ENCODE peak calls at places on chromosomes 11 and 22, in seven cellular contexts. S is C1 segment of cervical spinal cord; K is iPS-NIHi11; I is bronchial epithelial cell; U is stimulated activated CD4-positive, alpha-beta T cell treated with anti-CD3 and anti-CD28 coated beads, Interleukin-2, amount 100 ng/mL, for 48 hours; L is Kasumi-1; Y is AML-193. H is an unnamed sample.

GRCh38 chr11:45333023-45333422 is 46.9 kb upstream of the SYT13 start:
- DNase-seq in S (no peak), K (no peak), I (no peak), U (no peak), L (no peak), Y (no peak), H (no peak)

GRCh38 chr11:2779981-2780849 is 80.4 kb upstream of the KCNQ1OT1 start:
- DNase-seq in S (no peak), K (no peak), I (no peak), U (no peak), L (peak), Y (no peak), H (no peak)

GRCh38 chr11:116162086-116162485 is 610.7 kb downstream of the BUD13 start:
- DNase-seq in S (no peak), K (no peak), I (no peak), U (no peak), L (no peak), Y (no peak), H (no peak)

GRCh38 chr22:29041408-29041807 is 20.2 kb downstream of the C22orf31 start:
- DNase-seq in S (no peak), K (no peak), I (no peak), U (no peak), L (peak), Y (no peak), H (no peak)

GRCh38 chr11:100687630-100688395 is 725 bp downstream of the ARHGAP42 start:
- DNase-seq in S (peak), K (peak), I (peak), U (no peak), L (peak), Y (no peak), H (no peak)

GRCh38 chr11:11436715-11437313 is 83.8 kb upstream of the CSNK2A3 start:
- DNase-seq in S (no peak), K (no peak), I (no peak), U (no peak), L (no peak), Y (no peak), H (no peak)

GRCh38 chr11:47002366-47002765 is 65.8 kb downstream of the CSTPP1 start:
- DNase-seq in S (no peak), K (no peak), I (no peak), U (no peak), L (peak), Y (peak), H (no peak)

GRCh38 chr22:44638966-44639739 is 62.9 kb upstream of the PRR5 start:
- DNase-seq in S (no peak), K (no peak), I (no peak), U (no peak), L (no peak), Y (no peak), H (no peak)

GRCh38 chr11:35045219-35045819 is 93.7 kb upstream of the CD44 start:
- DNase-seq in S (no peak), K (no peak), I (no peak), U (peak), L (peak), Y (peak), H (no peak)

GRCh38 chr11:110710520-110711381 is 1.5 kb downstream of the ARHGAP20 start:
- DNase-seq in S (peak), K (peak), I (peak), U (no peak), L (no peak), Y (no peak), H (no peak)

GRCh38 chr22:38784035-38784434 is 9.9 kb downstream of the DNAL4 start:
- DNase-seq in S (no peak), K (no peak), I (no peak), U (no peak), L (no peak), Y (no peak), H (no peak)

GRCh38 chr11:20821046-20821445 is 151.7 kb downstream of the NELL1 start:
- DNase-seq in S (no peak), K (no peak), I (no peak), U (no peak), L (no peak), Y (no peak), H (no peak)

GRCh38 chr11:95516786-95517185 is 272.8 kb downstream of the FAM76B start:
- DNase-seq in S (no peak), K (no peak), I (peak), U (no peak), L (no peak), Y (no peak), H (no peak)

GRCh38 chr11:129117595-129118350 is 74.4 kb downstream of the ARHGAP32 start:
- DNase-seq in S (no peak), K (peak), I (peak), U (peak), L (peak), Y (peak), H (no peak)

GRCh38 chr11:5304046-5304445 is 2.3 kb upstream of the OR51B4 start:
- DNase-seq in S (no peak), K (no peak), I (no peak), U (no peak), L (no peak), Y (no peak), H (no peak)

GRCh38 chr11:60706931-60707330 is 7.5 kb downstream of the MS4A8 start:
- DNase-seq in S (no peak), K (no peak), I (no peak), U (no peak), L (no peak), Y (no peak), H (no peak)

GRCh38 chr22:22371031-22371541 is 126.5 kb downstream of the VPREB1 start:
- DNase-seq in S (no peak), K (no peak), I (no peak), U (no peak), L (no peak), Y (no peak), H (no peak)

GRCh38 chr11:3202305-3202704 is 16.3 kb downstream of the MRGPRG start:
- DNase-seq in S (no peak), K (no peak), I (no peak), U (no peak), L (no peak), Y (no peak), H (no peak)

GRCh38 chr11:2298795-2299747 is 2.6 kb downstream of the C11orf21 start:
- DNase-seq in S (no peak), K (peak), I (peak), U (no peak), L (no peak), Y (no peak), H (no peak)

GRCh38 chr11:92163879-92164278 is 60.7 kb upstream of the FAT3 start:
- DNase-seq in S (no peak), K (no peak), I (no peak), U (no peak), L (no peak), Y (no peak), H (no peak)

GRCh38 chr11:133995066-133995465 is 38.3 kb upstream of the IGSF9B start:
- DNase-seq in S (no peak), K (no peak), I (no peak), U (no peak), L (no peak), Y (no peak), H (no peak)

GRCh38 chr22:44862981-44863860 is 110.8 kb downstream of the ARHGAP8 start:
- DNase-seq in S (no peak), K (peak), I (no peak), U (no peak), L (no peak), Y (no peak), H (no peak)

GRCh38 chr11:128658499-128658898 is 35.4 kb upstream of the FLI1 start:
- DNase-seq in S (no peak), K (no peak), I (peak), U (no peak), L (no peak), Y (no peak), H (no peak)

GRCh38 chr11:6271598-6271997 is 12.0 kb downstream of the CCKBR start:
- DNase-seq in S (no peak), K (no peak), I (no peak), U (no peak), L (no peak), Y (no peak), H (no peak)

GRCh38 chr11:66328307-66329144 is 7.7 kb downstream of the RIN1 start:
- DNase-seq in S (peak), K (peak), I (peak), U (peak), L (peak), Y (peak), H (no peak)

GRCh38 chr22:42648368-42649260 is 578 bp downstream of the CYB5R3 start:
- DNase-seq in S (peak), K (peak), I (peak), U (peak), L (peak), Y (peak), H (no peak)

GRCh38 chr11:2387266-2387982 is 10.3 kb downstream of the CD81 start:
- DNase-seq in S (no peak), K (no peak), I (no peak), U (no peak), L (no peak), Y (no peak), H (no peak)

GRCh38 chr22:22213231-22213630 is 31.4 kb upstream of the VPREB1 start:
- DNase-seq in S (no peak), K (no peak), I (no peak), U (no peak), L (no peak), Y (no peak), H (no peak)

GRCh38 chr22:20554824-20555223 is 47.4 kb downstream of the MED15 start:
- DNase-seq in S (no peak), K (peak), I (no peak), U (no peak), L (no peak), Y (no peak), H (no peak)